ENCODE peak calls at places on chromosomes 4 and X, in four cellular contexts. Z is activated gamma-delta T cell treated with Interleukin-2 at 50 U/mL for 16 hours, A is brain microvascular endothelial cell, U is neural progenitor cell. G is an unnamed sample.

GRCh38 chr4:76691767-76692689 is 205.9 kb downstream of the SOWAHB start:
- DNase-seq in Z (no peak), A (no peak), U (no peak), G (no peak)

GRCh38 chr4:11440481-11441181 is 11.9 kb upstream of the HS3ST1 start:
- DNase-seq in Z (no peak), A (no peak), U (no peak), G (no peak)

GRCh38 chr4:19748911-19749473 is 502.7 kb upstream of the SLIT2 start:
- DNase-seq in Z (no peak), A (no peak), U (no peak), G (no peak)

GRCh38 chr4:110619401-110620247 is 3.3 kb downstream of the PITX2 start:
- DNase-seq in Z (no peak), A (no peak), U (peak; percentile 76), G (no peak)

GRCh38 chrX:110310896-110311295 is 7.0 kb downstream of the AMMECR1 start:
- DNase-seq in Z (no peak), A (no peak), U (no peak), G (peak; percentile 6)

GRCh38 chrX:38166478-38167083 is 54.1 kb downstream of the SRPX start:
- DNase-seq in Z (no peak), A (peak; percentile 29), U (peak; percentile 15), G (peak; percentile 53)

GRCh38 chr4:83089759-83090158 is 24.8 kb downstream of the PLAC8 start:
- DNase-seq in Z (no peak), A (no peak), U (no peak), G (no peak)

GRCh38 chr4:3845744-3846429 is 79.7 kb downstream of the ADRA2C start:
- DNase-seq in Z (no peak), A (no peak), U (no peak), G (no peak)

GRCh38 chr4:6987566-6987920 is 55.6 kb upstream of the TADA2B start:
- DNase-seq in Z (no peak), A (no peak), U (peak; percentile 68), G (peak; percentile 49)

GRCh38 chr4:183229397-183229796 is 90.7 kb downstream of the CLDN22 start:
- DNase-seq in Z (no peak), A (no peak), U (no peak), G (no peak)

GRCh38 chrX:68681443-68681941 is 34.0 kb downstream of the STARD8 start:
- DNase-seq in Z (no peak), A (peak; percentile 40), U (no peak), G (no peak)

GRCh38 chr4:125590158-125590557 is 275.4 kb downstream of the FAT4 start:
- DNase-seq in Z (no peak), A (no peak), U (no peak), G (peak; percentile 28)

GRCh38 chrX:138191998-138192397 is 519.5 kb downstream of the FGF13 start:
- DNase-seq in Z (no peak), A (peak; percentile 20), U (peak; percentile 64), G (peak; percentile 47)

GRCh38 chr4:14545796-14546195 is 456.5 kb upstream of the CPEB2 start:
- DNase-seq in Z (no peak), A (no peak), U (no peak), G (no peak)

GRCh38 chr4:67886281-67886680 is 2.5 kb upstream of the TMPRSS11D start:
- DNase-seq in Z (no peak), A (peak; percentile 12), U (no peak), G (no peak)

GRCh38 chr4:81352476-81352875 is 119.2 kb downstream of the RASGEF1B start:
- DNase-seq in Z (no peak), A (no peak), U (no peak), G (no peak)

GRCh38 chr4:36328130-36328529 is 46.7 kb downstream of the DTHD1 start:
- DNase-seq in Z (no peak), A (no peak), U (no peak), G (no peak)

GRCh38 chr4:144578681-144579080 is 67.3 kb upstream of the HHIP start:
- DNase-seq in Z (no peak), A (peak; percentile 57), U (no peak), G (no peak)

GRCh38 chr4:47612116-47613023 is 127.3 kb downstream of the ATP10D start:
- DNase-seq in Z (no peak), A (peak; percentile 16), U (no peak), G (no peak)

GRCh38 chrX:37993857-37994619 is 12.3 kb upstream of the SYTL5 start:
- DNase-seq in Z (no peak), A (no peak), U (peak; percentile 70), G (peak; percentile 30)

GRCh38 chrX:9562851-9563250 is 98.0 kb downstream of the TBL1X start:
- DNase-seq in Z (no peak), A (peak; percentile 88), U (no peak), G (peak; percentile 36)

GRCh38 chr4:42417491-42417890 is 20.2 kb downstream of the SHISA3 start:
- DNase-seq in Z (no peak), A (no peak), U (no peak), G (no peak)

GRCh38 chr4:119666653-119667091 is 38.1 kb upstream of the PDE5A start:
- DNase-seq in Z (no peak), A (no peak), U (peak; percentile 44), G (no peak)

GRCh38 chrX:25003066-25003849 is 12.5 kb downstream of the ARX start:
- DNase-seq in Z (no peak), A (no peak), U (peak; percentile 67), G (peak; percentile 62)

GRCh38 chrX:119266364-119266995 is 30.4 kb downstream of the PGRMC1 start:
- DNase-seq in Z (no peak), A (peak; percentile 8), U (peak; percentile 14), G (peak; percentile 43)

GRCh38 chr4:5996641-5997040 is 21.6 kb downstream of the C4orf50 start:
- DNase-seq in Z (no peak), A (no peak), U (no peak), G (no peak)

GRCh38 chr4:29037501-29037900 is 1682.7 kb upstream of the PCDH7 start:
- DNase-seq in Z (no peak), A (no peak), U (peak; percentile 4), G (no peak)

GRCh38 chr4:174475528-174475927 is 46.8 kb downstream of the HPGD start:
- DNase-seq in Z (no peak), A (no peak), U (no peak), G (no peak)

GRCh38 chrX:125710403-125711062 is 390.9 kb downstream of the TEX13C start:
- DNase-seq in Z (no peak), A (no peak), U (peak; percentile 69), G (no peak)

GRCh38 chr4:95289028-95289634 is 259.6 kb downstream of the UNC5C start:
- DNase-seq in Z (no peak), A (peak; percentile 75), U (no peak), G (peak; percentile 20)

GRCh38 chr4:131721883-131722282 is 1427.2 kb upstream of the PCDH10 start:
- DNase-seq in Z (no peak), A (no peak), U (no peak), G (no peak)

GRCh38 chr4:139849219-139849618 is 183.6 kb downstream of the MGST2 start:
- DNase-seq in Z (no peak), A (no peak), U (no peak), G (no peak)

GRCh38 chr4:86594559-86595425 is 677 bp downstream of the PTPN13 start:
- DNase-seq in Z (no peak), A (peak; percentile 78), U (peak; percentile 78), G (peak; percentile 77)

GRCh38 chr4:32226201-32226600 is 1506.0 kb downstream of the PCDH7 start:
- DNase-seq in Z (no peak), A (no peak), U (no peak), G (no peak)

GRCh38 chr4:183396187-183396738 is 48.2 kb upstream of the CDKN2AIP start:
- DNase-seq in Z (no peak), A (no peak), U (no peak), G (no peak)

GRCh38 chrX:48493890-48494364 is 14.9 kb upstream of the PORCN start:
- DNase-seq in Z (no peak), A (peak; percentile 62), U (peak; percentile 74), G (peak; percentile 52)

GRCh38 chr4:177214935-177215334 is 94.7 kb upstream of the NEIL3 start:
- DNase-seq in Z (no peak), A (peak; percentile 24), U (no peak), G (no peak)

GRCh38 chrX:100447563-100448397 is 37.7 kb upstream of the PCDH19 start:
- DNase-seq in Z (no peak), A (peak; percentile 40), U (peak; percentile 63), G (peak; percentile 50)

GRCh38 chr4:94262163-94263016 is 54.7 kb downstream of the SMARCAD1 start:
- DNase-seq in Z (no peak), A (no peak), U (no peak), G (no peak)